ENCODE peak calls at places on chromosomes 7 and 10, in five cellular contexts. B is NB4, A is mucosa of descending colon, C is coronary artery, G is GM12892. D is an unnamed sample.

GRCh38 chr7:77409005-77409738 is 7.0 kb downstream of the GSAP start:
- DNase-seq in A (no peak), B (no peak), C (no peak), G (no peak), D (no peak)

GRCh38 chr10:48985621-48986158 is 46.0 kb upstream of the LRRC18 start:
- DNase-seq in B (no peak), G (no peak), C (no peak), A (no peak), D (no peak)

GRCh38 chr7:44288381-44288685 is 37.1 kb downstream of the CAMK2B start:
- DNase-seq in C (no peak), G (no peak), A (peak; percentile 22), B (no peak), D (no peak)

GRCh38 chr7:127948936-127949335 is 82.3 kb downstream of the LRRC4 start:
- DNase-seq in C (no peak), A (no peak), G (no peak), B (no peak), D (no peak)

GRCh38 chr10:71899665-71900412 is 48.8 kb upstream of the PSAP start:
- DNase-seq in G (no peak), B (no peak), C (no peak), A (no peak), D (no peak)

GRCh38 chr10:71725998-71726672 is 6.6 kb upstream of the C10orf105 start:
- DNase-seq in B (peak; percentile 77), A (no peak), C (no peak), G (no peak), D (no peak)

GRCh38 chr10:48598936-48599829 is 5.7 kb downstream of the ARHGAP22 start:
- DNase-seq in B (no peak), C (peak; percentile 66), G (no peak), A (no peak), D (no peak)

GRCh38 chr7:121744319-121744718 is 128.6 kb upstream of the PTPRZ1 start:
- DNase-seq in B (no peak), G (no peak), C (no peak), A (no peak), D (no peak)

GRCh38 chr7:151550601-151551286 is 31.0 kb upstream of the RHEB start:
- DNase-seq in C (no peak), A (no peak), G (no peak), B (no peak), D (no peak)

GRCh38 chr7:92778972-92779371 is 57.4 kb downstream of the CDK6 start:
- DNase-seq in A (no peak), B (peak; percentile 88), G (no peak), C (no peak), D (no peak)

GRCh38 chr7:158126661-158127060 is 461.0 kb downstream of the PTPRN2 start:
- DNase-seq in A (no peak), G (no peak), C (no peak), B (no peak), D (no peak)

GRCh38 chr7:78769551-78770101 is 683.8 kb downstream of the MAGI2 start:
- DNase-seq in C (no peak), G (peak; percentile 12), B (peak; percentile 5), A (no peak), D (no peak)

GRCh38 chr10:118564652-118565051 is 30.8 kb downstream of the PRLHR start:
- DNase-seq in C (no peak), G (no peak), B (no peak), A (no peak), D (peak; percentile 49)

GRCh38 chr7:26485421-26486019 is 193.9 kb downstream of the SNX10 start:
- DNase-seq in A (no peak), G (no peak), B (no peak), C (no peak), D (no peak)

GRCh38 chr10:51860257-51860656 is 160.9 kb upstream of the CSTF2T start:
- DNase-seq in C (peak; percentile 83), B (peak; percentile 6), G (no peak), A (no peak), D (no peak)

GRCh38 chr10:79159141-79159619 is 90.4 kb downstream of the ZMIZ1 start:
- DNase-seq in G (no peak), B (no peak), A (no peak), C (no peak), D (no peak)

GRCh38 chr10:120746016-120746755 is 105.0 kb upstream of the WDR11 start:
- DNase-seq in G (no peak), C (no peak), A (no peak), B (no peak), D (peak; percentile 14)

GRCh38 chr10:97766106-97766810 is 5.5 kb downstream of the SFRP5 start:
- DNase-seq in A (no peak), B (no peak), G (no peak), C (no peak), D (no peak)

GRCh38 chr7:64946772-64947171 is 43.7 kb downstream of the ZNF273 start:
- DNase-seq in G (no peak), A (no peak), C (no peak), B (peak; percentile 61), D (peak; percentile 70)